ENCODE peak calls at places on chromosomes 13 and 19, in four cellular contexts. S, M, D and I are unnamed samples.

GRCh38 chr13:77460195-77460594 is 75.3 kb upstream of the SCEL start:
- DNase-seq in S (peak), M (no peak), D (no peak), I (peak)

GRCh38 chr19:17081672-17082630 is 6.4 kb downstream of the MYO9B start:
- DNase-seq in S (no peak), M (no peak), D (no peak), I (no peak)

GRCh38 chr19:35643255-35644205 is 2.0 kb downstream of the ETV2 start:
- DNase-seq in S (peak), M (peak), D (peak), I (peak)

GRCh38 chr13:27302643-27303262 is 32.1 kb downstream of the RASL11A start:
- DNase-seq in S (no peak), M (no peak), D (no peak), I (no peak)

GRCh38 chr19:50706387-50706786 is 13.2 kb downstream of the SHANK1 start:
- DNase-seq in S (no peak), M (no peak), D (no peak), I (no peak)

GRCh38 chr19:12913011-12913561 is 6.0 kb downstream of the SYCE2 start:
- DNase-seq in S (peak), M (peak), D (no peak), I (no peak)

GRCh38 chr13:91351980-91352379 is 4.5 kb downstream of the MIR17HG start:
- DNase-seq in S (no peak), M (no peak), D (no peak), I (peak)

GRCh38 chr19:50460161-50460765 is 16.0 kb upstream of the EMC10 start:
- DNase-seq in S (peak), M (peak), D (no peak), I (peak)

GRCh38 chr13:80037505-80037888 is 303.4 kb downstream of the SPRY2 start:
- DNase-seq in S (peak), M (peak), D (no peak), I (no peak)

GRCh38 chr13:95502216-95502615 is 50.3 kb upstream of the CLDN10 start:
- DNase-seq in S (no peak), M (no peak), D (no peak), I (no peak)

GRCh38 chr19:29561601-29562000 is 35.8 kb downstream of the VSTM2B start:
- DNase-seq in S (no peak), M (no peak), D (no peak), I (no peak)

GRCh38 chr19:3981373-3981735 is 3.9 kb downstream of the EEF2 start:
- DNase-seq in S (no peak), M (peak), D (no peak), I (no peak)

GRCh38 chr19:2123682-2124387 is 27.1 kb downstream of the IZUMO4 start:
- DNase-seq in S (no peak), M (peak), D (no peak), I (no peak)

GRCh38 chr13:75825599-75825998 is 189.5 kb downstream of the LMO7 start:
- DNase-seq in S (no peak), M (no peak), D (no peak), I (no peak)

GRCh38 chr13:74136089-74136658 is 2.0 kb upstream of the KLF12 start:
- DNase-seq in S (peak), M (peak), D (no peak), I (peak)

GRCh38 chr19:5953680-5954213 is 24.2 kb downstream of the RANBP3 start:
- DNase-seq in S (no peak), M (peak), D (no peak), I (no peak)

DNA sequence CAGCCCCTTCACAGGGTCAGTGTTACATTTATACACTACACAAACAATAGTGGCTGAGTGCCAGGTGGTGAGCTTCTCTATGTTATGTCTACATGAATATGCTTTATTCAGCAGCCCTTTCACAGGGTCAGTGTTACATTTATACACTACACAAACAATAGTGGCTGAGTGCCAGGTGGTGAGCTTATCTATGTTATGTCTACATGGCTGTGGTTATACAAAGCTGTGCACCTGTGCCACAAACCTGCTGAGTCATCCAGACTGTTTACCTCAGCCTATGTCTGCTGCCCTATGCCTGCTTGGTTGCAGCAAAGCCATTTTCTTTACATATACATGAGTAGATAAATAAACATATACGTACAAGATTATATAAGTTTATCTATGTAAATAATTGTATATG is 76.5 kb downstream of the ZNF726 start:
- DNase-seq in S (peak), M (no peak), D (no peak), I (peak)
- TF ChIP-seq EZH2phosphoT487 in S (no peak), M (no peak), D (no peak), I (no peak)

DNA sequence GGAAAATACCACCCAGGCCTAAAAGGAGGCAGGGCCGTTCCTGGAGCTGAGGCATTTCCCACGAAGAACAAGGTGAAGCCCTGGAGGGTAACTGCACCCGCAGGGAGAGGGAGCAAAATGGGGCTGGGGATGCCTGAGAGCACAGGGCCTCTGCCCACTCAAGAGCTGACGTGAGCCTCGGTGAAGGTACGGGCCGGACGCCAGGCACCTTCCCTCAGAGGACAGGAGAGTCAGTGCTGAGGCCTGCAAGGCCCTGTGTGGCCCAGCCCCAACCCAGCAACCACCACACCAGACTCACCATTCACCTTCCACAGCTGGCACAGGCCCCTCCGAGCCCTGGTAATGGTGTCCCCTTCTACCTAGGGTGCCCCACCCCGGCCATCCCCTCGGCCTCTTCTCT is 36.3 kb downstream of the DNMT1 start:
- DNase-seq in S (no peak), M (no peak), D (no peak), I (no peak)
- TF ChIP-seq EZH2phosphoT487 in S (no peak), M (no peak), D (no peak), I (no peak)

GRCh38 chr19:15717781-15718180 is 10.0 kb upstream of the OR10H2 start:
- DNase-seq in S (no peak), M (no peak), D (no peak), I (no peak)
- TF ChIP-seq EZH2phosphoT487 in S (no peak), M (no peak), D (no peak), I (no peak)

GRCh38 chr13:105979586-105979985 is 555.9 kb downstream of the EFNB2 start:
- DNase-seq in S (peak), M (no peak), D (no peak), I (no peak)

GRCh38 chr13:105979131-105979530 is 556.3 kb downstream of the EFNB2 start:
- DNase-seq in S (peak), M (no peak), D (no peak), I (no peak)

GRCh38 chr13:105984236-105984635 is 551.2 kb downstream of the EFNB2 start:
- DNase-seq in S (peak), M (no peak), D (no peak), I (no peak)

GRCh38 chr13:105982219-105982618 is 553.2 kb downstream of the EFNB2 start:
- DNase-seq in S (no peak), M (no peak), D (no peak), I (no peak)
- TF ChIP-seq EZH2phosphoT487 in S (no peak), M (no peak), D (no peak), I (no peak)

DNA sequence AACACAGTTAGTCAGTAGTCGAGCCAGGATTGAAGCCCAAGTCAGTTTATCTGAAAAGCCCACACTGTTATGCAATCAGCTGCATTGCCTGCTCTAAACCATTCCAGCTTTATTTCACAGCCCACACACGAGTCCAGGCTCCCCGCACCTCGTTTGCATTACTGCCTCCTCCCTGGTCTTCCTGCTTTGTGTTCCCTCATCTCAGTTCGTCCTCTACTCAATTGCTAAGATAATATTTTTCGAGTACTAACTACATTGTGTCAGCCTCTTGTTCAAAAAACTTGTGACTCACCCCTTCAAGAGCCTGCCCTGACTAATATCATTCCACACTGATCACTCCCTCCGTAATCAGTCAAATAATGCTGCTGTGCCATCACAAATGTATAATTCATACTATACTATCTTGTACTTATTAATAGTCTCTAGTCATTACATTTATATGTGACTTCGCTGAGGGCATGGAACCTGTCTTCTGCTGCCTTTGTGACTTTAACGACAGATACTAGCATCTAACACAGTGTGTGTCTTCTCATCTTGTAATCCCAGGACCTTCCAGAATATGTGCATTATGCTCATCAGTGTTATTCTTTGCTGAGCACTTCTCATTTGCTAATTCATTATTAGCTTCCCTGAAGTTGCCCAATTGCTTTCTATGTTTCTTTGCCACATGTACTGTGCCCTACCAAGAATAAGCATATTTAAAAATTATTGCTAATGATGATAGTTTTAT is 26.2 kb upstream of the WDFY2 start:
- DNase-seq in S (peak), M (peak), D (no peak), I (no peak)
- TF ChIP-seq EZH2phosphoT487 in S (no peak), M (no peak), D (no peak), I (no peak)

GRCh38 chr13:51096131-51096530 is 14.9 kb downstream of the C13orf42 start:
- DNase-seq in S (no peak), M (no peak), D (no peak), I (no peak)
- TF ChIP-seq EZH2phosphoT487 in S (no peak), M (no peak), D (no peak), I (no peak)

GRCh38 chr13:40475617-40476016 is 190.8 kb downstream of the FOXO1 start:
- DNase-seq in S (no peak), M (no peak), D (no peak), I (no peak)

GRCh38 chr13:40479196-40479845 is 187.1 kb downstream of the FOXO1 start:
- DNase-seq in S (no peak), M (no peak), D (no peak), I (peak)

GRCh38 chr13:40476175-40476958 is 190.1 kb downstream of the FOXO1 start:
- DNase-seq in S (peak), M (peak), D (no peak), I (no peak)

GRCh38 chr13:40478775-40479174 is 187.7 kb downstream of the FOXO1 start:
- DNase-seq in S (no peak), M (no peak), D (no peak), I (peak)

GRCh38 chr13:40477623-40478608 is 188.5 kb downstream of the FOXO1 start:
- DNase-seq in S (no peak), M (no peak), D (no peak), I (peak)
- TF ChIP-seq EZH2phosphoT487 in S (no peak), M (no peak), D (no peak), I (no peak)